ENCODE peak calls at places on chromosomes 7 and 10, in eight cellular contexts. Y is CD8-positive, alpha-beta T cell; R is sigmoid colon; Q is Peyer's patch; N is endodermal cell; F is mammary epithelial cell; G is astrocyte; O is cardiac muscle cell. D is an unnamed sample.

GRCh38 chr10:6918305-6918704 is 338.2 kb upstream of the PRKCQ start:
- DNase-seq in G (no peak), R (no peak), N (peak; percentile 85), Q (peak; percentile 78), F (no peak), Y (peak; percentile 73), O (peak; percentile 6), D (peak; percentile 44)

GRCh38 chr7:84610390-84610789 is 415.8 kb upstream of the SEMA3A start:
- DNase-seq in R (no peak), Q (no peak), G (no peak), F (no peak), Y (no peak), N (no peak), O (no peak), D (no peak)

GRCh38 chr7:92695308-92696261 is 105.4 kb upstream of the FAM133B start:
- DNase-seq in R (no peak), F (peak; percentile 77), G (peak; percentile 86), O (peak; percentile 95), Y (no peak), Q (peak; percentile 86), N (peak; percentile 84), D (peak; percentile 84)

GRCh38 chr7:90261441-90261840 is 16.5 kb downstream of the CFAP69 start:
- DNase-seq in G (no peak), O (no peak), Y (no peak), R (no peak), N (no peak), Q (no peak), F (no peak), D (no peak)

GRCh38 chr10:101130984-101131961 is at the start of gene TLX1:
- DNase-seq in O (no peak), F (no peak), Q (no peak), R (peak; percentile 63), G (no peak), N (peak; percentile 87), Y (no peak), D (no peak)

GRCh38 chr10:22931948-22932347 is 4.1 kb downstream of the ARMC3 start:
- DNase-seq in F (peak; percentile 72), Y (no peak), R (no peak), N (no peak), Q (no peak), O (peak; percentile 47), G (peak; percentile 57), D (no peak)

GRCh38 chr7:105191329-105191728 is 177.3 kb downstream of the KMT2E start:
- DNase-seq in G (no peak), R (no peak), F (no peak), Y (no peak), O (no peak), N (no peak), Q (no peak), D (no peak)

GRCh38 chr7:47581442-47581820 is 480 bp downstream of the TNS3 start:
- DNase-seq in Y (no peak), R (no peak), O (no peak), G (no peak), F (no peak), N (peak; percentile 77), Q (peak; percentile 74), D (peak; percentile 75)

GRCh38 chr10:11551104-11551503 is 60.3 kb downstream of the USP6NL start:
- DNase-seq in Q (no peak), Y (no peak), R (no peak), G (no peak), N (no peak), O (no peak), F (no peak), D (no peak)

GRCh38 chr7:111855161-111855841 is 293.0 kb upstream of the IMMP2L start:
- DNase-seq in F (peak; percentile 48), O (peak; percentile 86), Q (no peak), G (peak; percentile 39), N (peak; percentile 80), Y (no peak), R (no peak), D (peak; percentile 72)

GRCh38 chr7:114842551-114843065 is 79.3 kb upstream of the MDFIC start:
- DNase-seq in Q (no peak), F (no peak), N (no peak), O (no peak), R (no peak), Y (no peak), G (no peak), D (no peak)

GRCh38 chr7:147171013-147171391 is 1054.4 kb downstream of the CNTNAP2 start:
- DNase-seq in F (no peak), R (no peak), N (peak; percentile 44), G (no peak), Y (no peak), O (no peak), Q (no peak), D (no peak)

GRCh38 chr10:1653321-1653720 is 84.0 kb downstream of the ADARB2 start:
- DNase-seq in G (no peak), O (no peak), Y (no peak), N (no peak), Q (no peak), R (no peak), F (no peak), D (no peak)

GRCh38 chr7:129271500-129272355 is 46.9 kb downstream of the AHCYL2 start:
- DNase-seq in N (peak; percentile 85), G (peak; percentile 10), R (no peak), Q (peak; percentile 76), F (peak; percentile 54), Y (peak; percentile 68), O (peak; percentile 59), D (no peak)

GRCh38 chr10:123962756-123963469 is 71.3 kb upstream of the CPXM2 start:
- DNase-seq in F (no peak), O (no peak), R (peak; percentile 90), G (no peak), Y (no peak), N (no peak), Q (no peak), D (no peak)

GRCh38 chr10:95963202-95963991 is 55.6 kb downstream of the CC2D2B start:
- DNase-seq in F (no peak), Q (no peak), R (no peak), Y (no peak), N (no peak), G (no peak), O (no peak), D (no peak)

GRCh38 chr7:81883801-81884393 is 114.0 kb upstream of the HGF start:
- DNase-seq in Q (no peak), N (no peak), Y (no peak), F (no peak), O (no peak), R (no peak), G (no peak), D (no peak)
- H3K4me1 ChIP-seq in Q (no peaks in the 10 kb centered on the region), N (no peaks in the 10 kb centered on the region), Y (no peaks in the 10 kb centered on the region), F (no peaks in the 10 kb centered on the region), O (no peaks in the 10 kb centered on the region), R (no peaks in the 10 kb centered on the region), G (no peaks in the 10 kb centered on the region), D (no peaks in the 10 kb centered on the region)

GRCh38 chr10:119596537-119597404 is at the start of gene TIAL1:
- DNase-seq in N (peak; percentile 99), G (peak; percentile 99), Q (peak; percentile 99), Y (peak; percentile 92), O (peak; percentile 100), F (peak; percentile 99), R (peak; percentile 99), D (peak; percentile 98)

GRCh38 chr10:119597405-119598186 is 832 bp upstream of the TIAL1 start:
- DNase-seq in R (no peak), N (no peak), F (no peak), O (no peak), Q (no peak), Y (no peak), G (no peak), D (no peak)

GRCh38 chr10:119598397-119598796 is 1.6 kb upstream of the TIAL1 start:
- DNase-seq in G (no peak), Q (no peak), O (no peak), N (no peak), F (no peak), R (no peak), Y (no peak), D (no peak)

GRCh38 chr10:119602241-119603095 is 5.7 kb upstream of the TIAL1 start:
- DNase-seq in R (no peak), F (peak; percentile 27), G (no peak), N (peak; percentile 77), Y (no peak), Q (peak; percentile 55), O (peak; percentile 47), D (peak; percentile 57)
- TF ChIP-seq CTCF in R (peak; percentile 33), F (peak; percentile 50), G (no peak), N (peak; percentile 74), Y (peak; percentile 36), Q (no peak), O (peak; percentile 70), D (no peak)

DNA sequence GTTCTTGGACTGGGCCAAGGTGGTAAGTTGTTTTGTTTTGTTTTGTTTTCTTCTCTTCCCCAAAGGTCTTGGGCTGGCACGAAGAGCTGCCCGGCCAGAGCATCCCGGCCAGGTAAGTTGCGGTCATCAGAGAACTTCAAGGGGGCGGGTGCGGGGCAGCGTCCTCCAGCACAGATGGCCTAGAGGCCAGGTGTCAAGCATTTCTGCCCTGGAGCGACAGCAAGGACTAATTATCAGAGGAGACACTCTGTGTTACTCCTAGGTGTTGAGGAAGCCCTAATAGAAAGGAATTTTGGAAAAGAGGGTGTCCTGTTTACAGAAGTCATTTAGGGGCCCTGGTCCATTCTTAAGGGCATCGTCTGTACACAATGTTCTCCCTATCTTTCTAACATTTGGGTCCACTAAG is 1.2 kb downstream of the ITGB8 start:
- DNase-seq in Y (no peak), O (no peak), Q (peak; percentile 55), F (peak; percentile 58), N (no peak), R (no peak), G (no peak), D (peak; percentile 53)
- H3K4me3 ChIP-seq in Y (no peak overlapping the region), O (peak overlapping the region; percentile 52), Q (peak overlapping the region; percentile 55), F (peak overlapping the region; percentile 76), N (peak overlapping the region; percentile 97), R (peak overlapping the region; percentile 79), G (peak overlapping the region; percentile 88), D (peak overlapping the region; percentile 44)

DNA sequence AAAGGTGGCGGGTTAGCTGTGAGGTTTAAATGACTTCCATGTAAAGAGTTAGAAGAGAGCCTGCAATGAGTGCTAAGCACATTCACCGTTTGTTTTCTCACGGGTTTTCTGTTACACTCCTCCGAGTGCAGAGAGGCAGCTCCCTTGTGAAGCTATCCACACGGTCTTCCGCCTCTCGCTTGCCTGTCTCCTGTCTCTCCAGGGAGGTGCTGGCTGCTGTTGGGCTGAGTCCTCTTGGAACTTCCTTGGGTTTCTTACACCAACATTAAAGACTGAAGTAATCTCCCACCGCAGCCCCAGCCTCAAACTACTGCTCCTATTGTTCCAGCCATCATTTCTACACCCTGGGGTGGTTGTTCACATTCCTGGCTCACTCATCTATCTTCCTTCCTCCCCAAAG is 14.3 kb downstream of the ESYT2 start:
- DNase-seq in F (no peak), Y (no peak), O (peak; percentile 74), N (peak; percentile 65), R (no peak), G (peak; percentile 46), Q (no peak), D (no peak)
- H3K4me1 ChIP-seq in F (peaks cover 62% of the 10 kb centered on the region), Y (peaks cover 94% of the 10 kb centered on the region), O (peaks cover 28% of the 10 kb centered on the region), N (peaks cover 5% of the 10 kb centered on the region), R (no peaks in the 10 kb centered on the region), G (peaks cover 35% of the 10 kb centered on the region), Q (peaks cover 7% of the 10 kb centered on the region), D (peaks cover 63% of the 10 kb centered on the region)

GRCh38 chr10:93757136-93757535 is 600 bp upstream of the LGI1 start:
- DNase-seq in G (no peak), R (no peak), O (no peak), Q (no peak), F (no peak), N (peak; percentile 76), Y (no peak), D (no peak)
- TF ChIP-seq CTCF in G (no peak), R (peak; percentile 23), O (no peak), Q (no peak), F (no peak), N (peak; percentile 55), Y (no peak), D (no peak)

GRCh38 chr7:130909881-130910672 is 176.1 kb upstream of the KLF14 start:
- DNase-seq in R (no peak), N (no peak), O (peak; percentile 55), Q (no peak), G (peak; percentile 78), F (no peak), Y (no peak), D (no peak)
- H3K4me3 ChIP-seq in R (no peak overlapping the region), N (no peak overlapping the region), O (no peak overlapping the region), Q (no peak overlapping the region), G (peak overlapping the region; percentile 88), F (peak overlapping the region; percentile 96), Y (no peak overlapping the region), D (no peak overlapping the region)